ENCODE peak calls at places on chromosomes 7 and 10, in eight cellular contexts. I, M, L, O, E, J, K and F are unnamed samples.

GRCh38 chr7:89845952-89846351 is 308.3 kb upstream of the STEAP1 start:
- DNase-seq in J (no peak), M (no peak), E (no peak), L (no peak), O (no peak), K (no peak), I (no peak), F (no peak)

GRCh38 chr7:90923576-90923975 is 327.5 kb downstream of the CDK14 start:
- DNase-seq in E (no peak), J (no peak), O (no peak), I (no peak), M (no peak), L (no peak), K (no peak), F (no peak)

GRCh38 chr7:42617781-42618457 is 294.0 kb downstream of the C7orf25 start:
- DNase-seq in J (no peak), K (no peak), O (no peak), I (no peak), E (no peak), M (peak; percentile 19), L (no peak), F (peak; percentile 39)

GRCh38 chr7:82677493-82677892 is 233.9 kb upstream of the CACNA2D1 start:
- DNase-seq in J (peak; percentile 11), I (peak; percentile 85), K (no peak), O (no peak), L (peak; percentile 31), M (no peak), E (peak; percentile 40), F (peak; percentile 67)

GRCh38 chr7:42677751-42678231 is 234.1 kb downstream of the C7orf25 start:
- DNase-seq in M (no peak), E (no peak), J (no peak), L (peak; percentile 65), K (no peak), O (no peak), I (no peak), F (peak; percentile 72)

GRCh38 chr7:114889646-114890285 is 32.1 kb upstream of the MDFIC start:
- DNase-seq in O (no peak), M (no peak), I (peak; percentile 30), L (peak; percentile 82), J (no peak), K (no peak), E (peak; percentile 75), F (peak; percentile 81)

GRCh38 chr10:113148899-113149298 is 198.9 kb downstream of the TCF7L2 start:
- DNase-seq in M (no peak), E (no peak), I (no peak), L (no peak), O (no peak), K (no peak), J (no peak), F (no peak)

GRCh38 chr7:98352621-98353020 is 48.3 kb downstream of the BAIAP2L1 start:
- DNase-seq in E (peak; percentile 64), M (no peak), J (no peak), K (no peak), O (no peak), L (no peak), I (peak; percentile 94), F (peak; percentile 32)

GRCh38 chr7:32588657-32589056 is 93.4 kb downstream of the AVL9 start:
- DNase-seq in O (no peak), K (no peak), M (no peak), J (no peak), E (peak; percentile 60), L (no peak), I (no peak), F (peak; percentile 91)

GRCh38 chr10:96643920-96644319 is 57.1 kb upstream of the TM9SF3 start:
- DNase-seq in E (no peak), K (no peak), O (no peak), J (no peak), I (no peak), L (peak; percentile 8), M (no peak), F (no peak)

GRCh38 chr7:27173412-27174076 is 576 bp downstream of the HOXA10 start:
- DNase-seq in M (peak; percentile 14), K (no peak), L (no peak), J (no peak), I (peak; percentile 85), O (peak; percentile 64), E (no peak), F (peak; percentile 72)

GRCh38 chr7:120053390-120053961 is 219.5 kb upstream of the KCND2 start:
- DNase-seq in J (no peak), L (no peak), O (no peak), I (no peak), M (no peak), K (no peak), E (no peak), F (peak; percentile 72)